ENCODE peak calls at places on chromosomes 13 and 19, in nine cellular contexts. I is hepatocyte; A is tibial artery; G is uterus; O is effector memory CD4-positive, alpha-beta T cell; Z is pancreas; B is CD8-positive, alpha-beta memory T cell; D is ovary; Q is H1. Y is an unnamed sample.
A peak's percentile ranks its signal among the peaks of the same experiment; 100 is the strongest.

GRCh38 chr19:33675501-33676124 is 53.9 kb downstream of the CHST8 start:
- DNase-seq in I (peak; percentile 1), A (no peak), G (no peak), O (no peak), Z (no peak), B (no peak), D (no peak), Q (no peak), Y (no peak)

GRCh38 chr13:75178436-75178835 is 303.5 kb downstream of the TBC1D4 start:
- DNase-seq in I (no peak), A (no peak), G (no peak), O (no peak), Z (no peak), B (no peak), D (no peak), Q (no peak), Y (peak; percentile 34)

GRCh38 chr19:30719189-30719990 is 347.2 kb downstream of the ZNF536 start:
- DNase-seq in I (peak; percentile 74), A (no peak), G (peak; percentile 69), O (no peak), Z (peak; percentile 75), B (no peak), D (peak; percentile 86), Q (peak; percentile 70), Y (peak; percentile 87)

GRCh38 chr13:47166341-47166740 is 269.5 kb upstream of the HTR2A start:
- DNase-seq in I (no peak), A (no peak), G (no peak), O (no peak), Z (no peak), B (no peak), D (no peak), Q (no peak), Y (no peak)

GRCh38 chr13:92649140-92649813 is 577.3 kb upstream of the GPC6 start:
- DNase-seq in I (no peak), A (no peak), G (no peak), O (no peak), Z (no peak), B (no peak), D (no peak), Q (no peak), Y (no peak)

GRCh38 chr19:8342316-8342683 is 762 bp downstream of the KANK3 start:
- DNase-seq in I (no peak), A (no peak), G (no peak), O (no peak), Z (no peak), B (no peak), D (no peak), Q (no peak), Y (no peak)

GRCh38 chr13:113729329-113730019 is 29.6 kb upstream of the TMEM255B start:
- DNase-seq in I (no peak), A (no peak), G (no peak), O (no peak), Z (no peak), B (no peak), D (no peak), Q (no peak), Y (no peak)

GRCh38 chr19:1847684-1848398 is 442 bp downstream of the REXO1 start:
- DNase-seq in I (peak; percentile 87), A (peak; percentile 69), G (no peak), O (no peak), Z (no peak), B (no peak), D (no peak), Q (peak; percentile 65), Y (peak; percentile 35)

GRCh38 chr19:4518345-4519171 is at the start of gene PLIN4:
- DNase-seq in I (no peak), A (no peak), G (peak; percentile 91), O (no peak), Z (no peak), B (no peak), D (peak; percentile 96), Q (peak; percentile 54), Y (no peak)

GRCh38 chr13:92745233-92745632 is 481.4 kb upstream of the GPC6 start:
- DNase-seq in I (no peak), A (no peak), G (no peak), O (no peak), Z (no peak), B (no peak), D (no peak), Q (no peak), Y (no peak)

GRCh38 chr19:18322759-18323460 is at the start of gene LSM4:
- DNase-seq in I (peak; percentile 100), A (peak; percentile 99), G (peak; percentile 97), O (peak; percentile 99), Z (peak; percentile 97), B (peak; percentile 99), D (peak; percentile 99), Q (peak; percentile 99), Y (peak; percentile 99)
- H3K4me1 ChIP-seq in I (peaks cover 48% of the 10 kb centered on the region), A (peaks cover 39% of the 10 kb centered on the region), G (peaks cover 10% of the 10 kb centered on the region), O (peaks cover 50% of the 10 kb centered on the region), Z (peaks cover 7% of the 10 kb centered on the region), B (peaks cover 57% of the 10 kb centered on the region), D (peaks cover 5% of the 10 kb centered on the region), Q (peaks cover 7% of the 10 kb centered on the region), Y (peaks cover 14% of the 10 kb centered on the region)

GRCh38 chr13:73416093-73416492 is 357.3 kb downstream of the KLF5 start:
- DNase-seq in I (no peak), A (no peak), G (no peak), O (no peak), Z (no peak), B (no peak), D (no peak), Q (no peak), Y (no peak)

GRCh38 chr13:73422973-73423372 is 364.2 kb downstream of the KLF5 start:
- DNase-seq in I (peak; percentile 25), A (no peak), G (no peak), O (no peak), Z (no peak), B (no peak), D (no peak), Q (no peak), Y (no peak)

GRCh38 chr13:73417012-73417615 is 358.3 kb downstream of the KLF5 start:
- DNase-seq in I (no peak), A (no peak), G (no peak), O (no peak), Z (no peak), B (no peak), D (no peak), Q (no peak), Y (peak; percentile 9)

DNA sequence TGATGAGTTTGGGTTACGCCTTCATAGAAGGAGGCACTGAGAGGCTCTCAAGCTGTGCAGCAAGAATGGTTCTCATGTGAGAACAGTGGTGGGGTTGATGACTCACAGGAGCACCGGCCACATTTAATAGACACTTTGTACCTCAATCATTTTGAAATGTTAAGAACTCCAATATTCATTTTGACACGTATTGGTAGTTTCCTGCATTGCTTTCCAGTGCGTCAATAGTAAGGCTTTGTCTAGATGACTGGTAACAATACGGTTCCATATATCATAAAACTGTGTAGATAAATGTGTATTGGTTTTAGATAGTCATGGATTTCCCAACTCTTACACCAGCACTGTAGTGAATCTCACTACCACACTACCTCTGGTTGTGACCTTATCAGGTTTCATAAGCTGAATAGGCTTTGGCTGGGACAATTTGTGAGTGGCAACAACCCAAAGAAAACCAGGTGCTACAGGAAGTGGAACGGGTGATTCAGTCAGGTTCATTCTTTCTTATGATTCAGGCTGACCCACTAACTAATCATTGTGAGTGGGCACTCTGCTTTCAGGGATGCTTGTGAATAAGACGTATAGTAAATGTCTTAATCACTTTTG is 362.6 kb downstream of the KLF5 start:
- DNase-seq in I (no peak), A (no peak), G (no peak), O (no peak), Z (no peak), B (no peak), D (no peak), Q (no peak), Y (no peak)
- H3K27ac ChIP-seq in I (peak overlapping the region; percentile 14), A (no peak overlapping the region), G (no peak overlapping the region), O (no peak overlapping the region), Z (no peak overlapping the region), B (no peak overlapping the region), D (no peak overlapping the region), Q (no peak overlapping the region), Y (no peak overlapping the region)

GRCh38 chr13:97248243-97248642 is 26.1 kb downstream of the MBNL2 start:
- DNase-seq in I (no peak), A (no peak), G (no peak), O (no peak), Z (no peak), B (no peak), D (no peak), Q (no peak), Y (no peak)

GRCh38 chr13:97243915-97244820 is 22.0 kb downstream of the MBNL2 start:
- DNase-seq in I (no peak), A (no peak), G (no peak), O (no peak), Z (no peak), B (no peak), D (no peak), Q (no peak), Y (no peak)

GRCh38 chr13:97245011-97245410 is 22.9 kb downstream of the MBNL2 start:
- DNase-seq in I (no peak), A (no peak), G (no peak), O (no peak), Z (no peak), B (no peak), D (no peak), Q (no peak), Y (no peak)

GRCh38 chr13:97249093-97249787 is 27.1 kb downstream of the MBNL2 start:
- DNase-seq in I (no peak), A (no peak), G (no peak), O (no peak), Z (no peak), B (no peak), D (no peak), Q (no peak), Y (no peak)

DNA sequence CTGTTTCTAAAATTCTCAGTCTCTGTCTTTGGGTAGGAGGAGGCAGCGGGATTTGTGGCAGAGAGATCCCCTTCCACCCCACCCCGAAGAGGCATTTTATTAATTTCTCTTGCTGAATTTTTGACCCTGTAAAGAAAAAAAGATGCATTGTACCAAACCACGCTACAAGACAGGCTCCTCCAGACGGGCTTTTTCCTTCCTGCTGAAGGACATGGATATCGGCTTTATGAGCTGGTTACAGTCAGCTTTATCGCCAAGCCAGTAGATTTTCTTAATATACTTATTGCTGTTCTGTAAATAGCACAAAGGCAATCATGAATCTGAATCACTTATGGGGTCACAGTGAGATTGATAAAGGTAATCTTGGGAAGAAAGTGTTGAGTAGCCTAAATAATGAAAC is 24.5 kb downstream of the MBNL2 start:
- DNase-seq in I (no peak), A (no peak), G (no peak), O (no peak), Z (no peak), B (no peak), D (no peak), Q (no peak), Y (no peak)
- H3K4me1 ChIP-seq in I (peaks cover 44% of the 10 kb centered on the region), A (peaks cover 66% of the 10 kb centered on the region), G (peaks cover 11% of the 10 kb centered on the region), O (no peaks in the 10 kb centered on the region), Z (peaks cover 55% of the 10 kb centered on the region), B (peaks cover 15% of the 10 kb centered on the region), D (peaks cover 17% of the 10 kb centered on the region), Q (peaks cover under 1% of the 10 kb centered on the region), Y (peaks cover 14% of the 10 kb centered on the region)

DNA sequence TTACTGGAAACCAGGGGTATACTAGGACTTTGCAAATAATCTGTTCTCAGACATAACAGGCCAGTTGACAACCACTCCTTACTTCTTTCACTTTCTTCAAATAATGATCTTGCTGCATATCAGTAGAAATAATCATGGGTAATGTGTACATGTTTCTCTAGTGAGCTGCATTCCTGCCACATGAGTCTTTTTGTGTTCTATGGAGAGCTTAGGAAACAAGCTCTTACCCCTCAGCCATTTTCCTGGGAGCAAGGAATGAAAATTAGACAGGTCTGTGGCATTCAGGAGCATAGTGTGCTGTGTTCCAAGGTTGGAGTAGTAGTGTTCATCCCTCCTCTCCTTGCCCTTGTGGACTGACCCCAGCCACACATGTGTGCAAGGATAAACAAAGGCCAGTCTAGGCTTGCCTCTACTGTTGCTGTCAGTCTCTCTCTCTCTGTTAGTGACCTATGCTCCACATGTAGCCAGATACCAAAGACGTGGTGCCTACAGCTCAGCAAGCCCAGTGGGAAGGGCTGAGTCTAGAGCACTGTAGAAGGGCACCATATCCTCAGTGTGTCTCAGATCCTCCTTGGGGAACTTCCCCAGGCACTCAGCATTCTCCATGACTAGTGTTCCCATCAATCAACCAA is 11.5 kb upstream of the OXGR1 start:
- DNase-seq in I (peak; percentile 17), A (no peak), G (no peak), O (no peak), Z (no peak), B (no peak), D (no peak), Q (no peak), Y (peak; percentile 10)
- H3K27ac ChIP-seq in I (peak overlapping the region; percentile 55), A (no peak overlapping the region), G (no peak overlapping the region), O (no peak overlapping the region), Z (no peak overlapping the region), B (no peak overlapping the region), D (no peak overlapping the region), Q (no peak overlapping the region), Y (no peak overlapping the region)